ENCODE peak calls at places on chromosomes 6 and 20, in four cellular contexts. Z is DND-41, R is mammary epithelial cell, O is pancreas. Y is an unnamed sample.

GRCh38 chr6:111663692-111664564 is 58.2 kb upstream of the TRAF3IP2 start:
- DNase-seq in Z (no peak), R (no peak), O (no peak), Y (no peak)

GRCh38 chr20:5085380-5085779 is 34.4 kb downstream of the PCNA start:
- DNase-seq in Z (no peak), R (no peak), O (no peak), Y (no peak)

GRCh38 chr20:20277772-20278382 is 90.0 kb upstream of the INSM1 start:
- DNase-seq in O (no peak), Z (no peak), R (no peak), Y (no peak)

GRCh38 chr6:121691126-121691540 is 255.7 kb downstream of the GJA1 start:
- DNase-seq in R (no peak), O (no peak), Z (no peak), Y (no peak)

GRCh38 chr20:44961868-44962267 is 1.7 kb upstream of the TOMM34 start:
- DNase-seq in Z (no peak), R (peak; percentile 45), O (no peak), Y (no peak)

GRCh38 chr6:104789770-104790190 is 69.9 kb downstream of the HACE1 start:
- DNase-seq in Z (no peak), R (peak; percentile 46), O (no peak), Y (no peak)

GRCh38 chr20:881051-881820 is 34.9 kb downstream of the ANGPT4 start:
- DNase-seq in R (peak; percentile 83), Z (peak; percentile 10), O (no peak), Y (no peak)

GRCh38 chr6:11712760-11713159 is 65.8 kb downstream of the ADTRP start:
- DNase-seq in R (peak; percentile 80), Z (no peak), O (no peak), Y (no peak)

GRCh38 chr20:24098886-24099285 is 110.3 kb upstream of the GGTLC1 start:
- DNase-seq in Z (no peak), O (no peak), R (peak; percentile 74), Y (no peak)

GRCh38 chr6:14841901-14842421 is 403.9 kb upstream of the JARID2 start:
- DNase-seq in R (peak; percentile 39), O (no peak), Z (no peak), Y (no peak)

GRCh38 chr6:100846276-100846675 is 34.9 kb downstream of the ASCC3 start:
- DNase-seq in R (peak; percentile 1), O (no peak), Z (no peak), Y (no peak)

GRCh38 chr20:18986146-18986830 is 172.7 kb downstream of the SCP2D1 start:
- DNase-seq in R (no peak), O (no peak), Z (no peak), Y (no peak)

GRCh38 chr6:32853541-32854375 is at the start of the genes PSMB9 and TAP1:
- DNase-seq in R (peak; percentile 93), Z (peak; percentile 94), O (peak; percentile 97), Y (peak; percentile 94)

GRCh38 chr20:23246682-23247664 is 103.6 kb upstream of the NXT1 start:
- DNase-seq in O (no peak), R (no peak), Z (no peak), Y (no peak)

GRCh38 chr20:47353697-47354387 is 2.7 kb downstream of the ZMYND8 start:
- DNase-seq in R (no peak), O (no peak), Z (no peak), Y (no peak)

GRCh38 chr20:55544638-55545037 is 460.7 kb downstream of the CBLN4 start:
- DNase-seq in R (no peak), O (no peak), Z (no peak), Y (no peak)

GRCh38 chr6:151087861-151088598 is 151.7 kb upstream of the AKAP12 start:
- DNase-seq in R (no peak), O (no peak), Z (no peak), Y (no peak)

GRCh38 chr6:16759181-16759645 is 2.0 kb downstream of the ATXN1 start:
- DNase-seq in Z (no peak), O (no peak), R (peak; percentile 19), Y (no peak)

GRCh38 chr6:21228411-21228810 is 365.1 kb upstream of the SOX4 start:
- DNase-seq in R (peak; percentile 84), O (no peak), Z (no peak), Y (no peak)

GRCh38 chr6:159723259-159723658 is 4.0 kb upstream of the WTAP start:
- DNase-seq in R (no peak), Z (no peak), O (no peak), Y (no peak)

GRCh38 chr6:56688521-56688920 is 45.8 kb upstream of the DST start:
- DNase-seq in Z (no peak), R (peak; percentile 50), O (no peak), Y (no peak)

GRCh38 chr6:85747093-85747492 is 104.4 kb upstream of the SYNCRIP start:
- DNase-seq in Z (no peak), O (no peak), R (no peak), Y (no peak)

GRCh38 chr6:124613050-124613449 is 349.2 kb upstream of the RNF217 start:
- DNase-seq in R (no peak), Z (no peak), O (no peak), Y (no peak)

GRCh38 chr6:155126727-155127439 is 131.8 kb downstream of the TIAM2 start:
- DNase-seq in Z (no peak), O (no peak), R (peak; percentile 78), Y (no peak)

GRCh38 chr6:133966654-133967300 is 13.8 kb downstream of the TBPL1 start:
- DNase-seq in Z (no peak), O (no peak), R (no peak), Y (no peak)

GRCh38 chr6:92541457-92542060 is 877.8 kb downstream of the EPHA7 start:
- DNase-seq in R (no peak), Z (no peak), O (no peak), Y (no peak)

GRCh38 chr20:49028684-49029083 is 17.4 kb upstream of the CSE1L start:
- DNase-seq in O (no peak), Z (no peak), R (peak; percentile 13), Y (no peak)
- TF ChIP-seq CTCF in O (no peak), Z (peak; percentile 56), R (peak; percentile 49), Y (no peak)

GRCh38 chr20:36334281-36335075 is 28.3 kb downstream of the DLGAP4 start:
- DNase-seq in O (no peak), Z (no peak), R (no peak), Y (no peak)
- H3K27me3 ChIP-seq in O (no peaks in the 10 kb centered on the region), Z (peaks cover 18% of the 10 kb centered on the region), R (no peaks in the 10 kb centered on the region), Y (no peaks in the 10 kb centered on the region)

GRCh38 chr20:6644818-6645620 is 122.5 kb upstream of the BMP2 start:
- DNase-seq in R (no peak), O (no peak), Z (no peak), Y (no peak)
- TF ChIP-seq CTCF in R (no peak), O (no peak), Z (no peak), Y (no peak)

DNA sequence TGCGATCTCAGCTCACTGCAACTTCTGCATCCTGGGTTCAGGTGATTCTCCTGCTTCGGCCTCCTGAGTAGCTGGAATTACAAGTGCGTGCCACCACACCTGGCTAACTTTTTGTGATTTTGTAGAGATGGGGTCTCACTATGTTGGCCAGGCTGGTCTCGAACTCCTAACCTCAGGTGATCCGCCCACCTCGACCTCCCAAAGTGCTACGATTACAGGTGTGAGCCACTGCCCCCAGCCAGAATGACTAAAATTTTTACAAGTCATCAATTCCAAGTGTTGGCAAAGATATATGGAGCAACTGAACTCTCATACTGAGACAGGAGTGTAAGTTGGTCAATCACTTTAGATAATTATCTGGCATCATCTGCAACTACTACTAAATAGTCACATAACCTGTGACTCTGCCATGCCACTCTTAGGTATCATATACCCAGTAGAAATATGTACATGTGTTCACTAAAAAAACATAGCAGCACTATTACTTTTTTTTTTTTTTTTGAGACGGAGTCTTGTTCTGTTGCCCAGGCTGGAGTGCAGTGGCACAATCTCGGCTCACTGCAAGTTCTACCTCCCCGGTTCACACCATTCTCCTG is 3.0 kb downstream of the EIF6 start:
- DNase-seq in O (no peak), Z (no peak), R (no peak), Y (no peak)
- H3K27me3 ChIP-seq in O (no peaks in the 10 kb centered on the region), Z (peaks cover 10% of the 10 kb centered on the region), R (no peaks in the 10 kb centered on the region), Y (no peaks in the 10 kb centered on the region)

GRCh38 chr6:53734473-53735299 is 60.1 kb upstream of the LRRC1 start:
- DNase-seq in O (peak; percentile 36), Z (peak; percentile 92), R (peak; percentile 93), Y (no peak)
- TF ChIP-seq CTCF in O (no peak), Z (peak; percentile 87), R (peak; percentile 61), Y (no peak)

GRCh38 chr20:40046703-40047102 is 642.3 kb downstream of the MAFB start:
- DNase-seq in Z (no peak), O (no peak), R (peak; percentile 75), Y (no peak)

GRCh38 chr20:40050596-40050995 is 638.4 kb downstream of the MAFB start:
- DNase-seq in R (peak; percentile 75), Z (no peak), O (no peak), Y (no peak)

GRCh38 chr20:40054311-40054710 is 634.7 kb downstream of the MAFB start:
- DNase-seq in Z (no peak), O (no peak), R (no peak), Y (no peak)

GRCh38 chr20:40049838-40050237 is 639.2 kb downstream of the MAFB start:
- DNase-seq in O (no peak), R (no peak), Z (no peak), Y (no peak)
- H3K27me3 ChIP-seq in O (no peaks in the 10 kb centered on the region), R (no peaks in the 10 kb centered on the region), Z (no peaks in the 10 kb centered on the region), Y (no peaks in the 10 kb centered on the region)

DNA sequence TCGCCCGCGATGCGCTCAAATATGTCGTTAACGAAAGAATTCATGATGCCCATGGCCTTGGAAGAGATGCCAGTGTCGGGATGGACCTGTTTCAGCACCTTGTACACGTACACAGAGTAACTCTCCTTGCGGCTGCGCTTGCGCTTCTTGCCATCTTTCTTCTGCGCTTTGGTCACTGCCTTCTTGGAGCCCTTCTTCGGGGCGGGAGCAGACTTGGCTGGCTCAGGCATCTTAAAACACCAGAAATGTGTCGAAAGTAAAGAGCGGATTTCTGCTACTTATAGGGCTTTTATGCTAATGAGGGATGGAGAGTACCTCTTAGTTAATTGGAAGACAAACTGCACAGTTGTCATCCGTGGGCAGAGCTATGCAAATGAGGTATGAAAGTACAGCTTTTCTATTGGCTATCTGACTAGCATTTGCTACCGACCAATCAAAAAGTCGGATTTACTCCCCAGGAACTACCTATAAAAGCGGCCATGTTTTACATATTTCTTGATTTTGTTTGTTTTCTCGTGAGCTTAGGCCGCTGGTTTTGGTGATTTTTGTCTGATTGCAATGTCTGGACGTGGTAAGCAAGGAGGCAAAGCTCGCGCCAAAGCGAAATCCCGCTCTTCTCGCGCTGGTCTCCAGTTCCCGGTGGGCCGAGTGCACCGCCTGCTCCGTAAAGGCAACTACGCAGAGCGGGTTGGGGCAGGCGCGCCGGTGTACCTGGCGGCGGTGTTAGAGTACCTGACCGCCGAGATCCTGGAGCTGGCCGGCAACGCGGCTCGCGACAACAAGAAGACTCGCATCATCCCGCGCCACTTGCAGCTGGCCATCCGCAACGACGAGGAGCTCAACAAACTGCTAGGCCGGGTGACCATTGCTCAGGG is 36.7 kb downstream of the HFE start:
- DNase-seq in Z (peak; percentile 92), R (peak; percentile 99), O (peak; percentile 89), Y (peak; percentile 62)
- TF ChIP-seq CTCF in Z (no peak), R (no peak), O (no peak), Y (no peak)

Y was measured in CD8-positive, alpha-beta T cell.